ENCODE peak calls at places on chromosome 6, in four cellular contexts. V is mesothelial cell of epicardium, B is cardiac fibroblast, U is M059J. H is an unnamed sample.
A peak's percentile ranks its signal among the peaks of the same experiment; 100 is the strongest.

GRCh38 chr6:131135244-131136020 is at the start of gene AKAP7:
- DNase-seq in U (peak; percentile 76), B (peak; percentile 73), V (peak; percentile 57), H (peak; percentile 60)

GRCh38 chr6:40160826-40161225 is 226.6 kb upstream of the MOCS1 start:
- DNase-seq in U (peak; percentile 1), B (no peak), V (no peak), H (no peak)

GRCh38 chr6:167134448-167135328 is 11.8 kb downstream of the CCR6 start:
- DNase-seq in U (peak; percentile 9), V (no peak), B (no peak), H (no peak)

GRCh38 chr6:74899416-74899815 is 306.4 kb downstream of the COL12A1 start:
- DNase-seq in B (peak; percentile 79), V (no peak), U (peak; percentile 81), H (peak; percentile 12)

GRCh38 chr6:130362128-130362527 is 3.7 kb upstream of the TMEM200A start:
- DNase-seq in V (no peak), B (peak; percentile 11), U (peak; percentile 24), H (no peak)

GRCh38 chr6:43809417-43810305 is 39.6 kb downstream of the VEGFA start:
- DNase-seq in V (no peak), B (peak; percentile 74), U (peak; percentile 93), H (no peak)

GRCh38 chr6:111423960-111424846 is 58.8 kb downstream of the REV3L start:
- DNase-seq in V (no peak), U (peak; percentile 70), B (peak; percentile 32), H (no peak)

GRCh38 chr6:151616091-151616513 is 122.3 kb downstream of the CCDC170 start:
- DNase-seq in B (no peak), V (no peak), U (no peak), H (no peak)

GRCh38 chr6:3325210-3325609 is 66.5 kb downstream of the PSMG4 start:
- DNase-seq in V (no peak), B (peak; percentile 74), U (peak; percentile 62), H (no peak)

GRCh38 chr6:116196841-116197240 is 57.0 kb downstream of the TSPYL4 start:
- DNase-seq in U (no peak), V (no peak), B (no peak), H (no peak)

GRCh38 chr6:131027326-131027725 is 35.7 kb downstream of the EPB41L2 start:
- DNase-seq in V (no peak), U (no peak), B (no peak), H (no peak)

GRCh38 chr6:89140347-89141159 is 5.3 kb upstream of the PM20D2 start:
- DNase-seq in V (no peak), U (peak; percentile 28), B (peak; percentile 47), H (no peak)

GRCh38 chr6:145071836-145072235 is 663.5 kb downstream of the EPM2A start:
- DNase-seq in B (peak; percentile 79), V (no peak), U (peak; percentile 97), H (no peak)